ENCODE peak calls at places on chromosome 16, in five cellular contexts. U, E, F, S and V are unnamed samples.

GRCh38 chr16:46822270-46822669 is 8.7 kb downstream of the C16orf87 start:
- DNase-seq in U (no peak), E (peak), F (no peak), S (no peak), V (peak)

GRCh38 chr16:68005786-68006286 is 6.6 kb upstream of the DPEP2 start:
- DNase-seq in U (no peak), E (no peak), F (no peak), S (no peak), V (no peak)

GRCh38 chr16:77696149-77696548 is 26.2 kb upstream of the NUDT7 start:
- DNase-seq in U (no peak), E (no peak), F (peak), S (no peak), V (no peak)

GRCh38 chr16:85621698-85622433 is 8.7 kb downstream of the GSE1 start:
- DNase-seq in U (no peak), E (no peak), F (no peak), S (no peak), V (no peak)

GRCh38 chr16:3610698-3611144 is 685 bp downstream of the SLX4 start:
- DNase-seq in U (no peak), E (no peak), F (no peak), S (no peak), V (no peak)

GRCh38 chr16:11717811-11718210 is 24.8 kb downstream of the TXNDC11 start:
- DNase-seq in U (no peak), E (no peak), F (no peak), S (no peak), V (no peak)

GRCh38 chr16:74186589-74186988 is 110.0 kb upstream of the PSMD7 start:
- DNase-seq in U (no peak), E (peak), F (no peak), S (peak), V (no peak)

GRCh38 chr16:78522327-78522726 is 422.9 kb downstream of the WWOX start:
- DNase-seq in U (no peak), E (no peak), F (no peak), S (no peak), V (no peak)

GRCh38 chr16:63787014-63787413 is 1334.8 kb downstream of the CDH11 start:
- DNase-seq in U (no peak), E (no peak), F (no peak), S (no peak), V (no peak)

GRCh38 chr16:14050297-14051027 is 20.7 kb upstream of the MRTFB start:
- DNase-seq in U (peak), E (peak), F (no peak), S (no peak), V (no peak)

GRCh38 chr16:4656221-4656620 is 31.6 kb downstream of the MGRN1 start:
- DNase-seq in U (no peak), E (no peak), F (no peak), S (no peak), V (no peak)

GRCh38 chr16:4660454-4661007 is 32.8 kb upstream of the NUDT16L1 start:
- DNase-seq in U (no peak), E (peak), F (no peak), S (peak), V (no peak)

GRCh38 chr16:4656695-4657686 is 32.4 kb downstream of the MGRN1 start:
- DNase-seq in U (no peak), E (no peak), F (no peak), S (no peak), V (no peak)

GRCh38 chr16:4661661-4662060 is 31.7 kb upstream of the NUDT16L1 start:
- DNase-seq in U (no peak), E (no peak), F (no peak), S (no peak), V (no peak)

DNA sequence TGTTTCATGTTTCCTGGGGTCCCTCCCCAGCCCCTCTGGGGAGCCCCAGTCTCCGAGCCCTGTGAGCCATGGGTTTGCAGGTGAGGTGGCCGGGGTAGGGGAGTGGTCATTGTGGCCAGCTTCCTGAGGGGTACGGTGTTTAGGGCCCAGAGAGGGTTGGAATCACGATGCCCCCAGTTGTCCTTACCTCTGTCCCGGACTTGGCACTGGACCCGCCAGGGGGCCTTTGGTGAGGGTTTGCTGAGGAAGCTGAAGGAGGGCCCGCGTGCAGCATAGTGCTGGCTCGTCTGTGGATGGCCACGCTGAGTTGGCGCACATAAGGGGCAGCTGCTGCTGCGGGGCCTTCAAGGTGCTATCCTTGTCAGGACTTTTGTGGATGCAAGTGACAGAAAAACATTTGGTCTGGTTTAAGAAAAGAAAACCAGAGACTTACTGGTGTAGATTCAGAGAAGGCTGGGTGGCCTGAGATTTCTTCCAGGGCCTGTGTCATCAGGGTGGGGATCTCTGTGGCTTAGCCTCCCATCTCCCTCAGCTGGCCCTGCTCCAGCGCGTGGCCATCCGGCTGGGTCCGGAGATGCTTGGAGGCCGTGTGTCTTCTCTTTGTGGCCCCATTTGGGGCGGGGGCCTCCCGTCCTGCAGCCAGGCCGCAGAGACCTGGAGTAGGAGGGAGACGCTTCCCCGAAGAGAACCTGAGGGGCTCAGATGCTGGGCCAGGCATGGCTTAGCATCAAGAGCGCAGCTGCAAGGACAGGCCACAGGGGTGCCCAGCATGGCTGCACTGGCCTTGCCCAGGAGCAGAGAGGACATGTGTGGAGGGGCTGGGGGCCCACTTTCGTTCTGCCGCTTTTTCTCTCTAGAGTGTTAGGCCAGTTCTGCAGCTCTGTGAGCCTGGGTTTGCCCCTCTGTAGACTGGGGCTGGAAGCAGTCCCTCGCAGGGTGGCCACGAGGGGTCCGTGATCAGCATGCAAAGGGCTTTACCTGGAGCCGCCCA is 33.7 kb upstream of the NUDT16L1 start:
- DNase-seq in U (no peak), E (no peak), F (no peak), S (no peak), V (no peak)
- TF ChIP-seq RCOR1 in U (no peak), E (no peak), F (no peak), S (no peak), V (no peak)

DNA sequence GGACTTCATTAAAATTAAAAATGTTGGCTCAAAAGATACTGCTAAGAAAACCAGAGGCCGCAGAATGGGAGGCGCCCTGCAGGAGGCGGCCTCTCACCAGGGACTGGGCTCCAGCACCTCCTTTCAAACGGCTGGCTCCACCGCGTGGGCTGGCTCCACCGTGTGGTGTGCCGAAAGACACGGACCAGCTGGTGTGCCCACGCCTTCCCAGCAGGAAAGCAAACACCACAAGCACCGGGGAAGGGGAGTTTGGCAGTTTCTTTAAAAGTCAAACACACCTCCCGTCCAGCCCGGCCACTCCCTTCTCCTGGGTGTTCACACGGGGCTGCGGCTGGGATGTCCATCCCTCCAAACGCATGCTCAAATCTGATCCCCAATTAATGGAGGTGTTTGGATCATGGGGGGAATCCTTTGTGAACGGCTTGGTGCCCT is 13.9 kb downstream of the HAGH start:
- DNase-seq in U (peak), E (peak), F (peak), S (peak), V (no peak)
- TF ChIP-seq RCOR1 in U (no peak), E (no peak), F (no peak), S (no peak), V (no peak)

GRCh38 chr16:72101195-72101594 is 7.5 kb downstream of the DHX38 start:
- DNase-seq in U (no peak), E (no peak), F (no peak), S (no peak), V (no peak)

GRCh38 chr16:72098936-72099335 is 5.3 kb downstream of the DHX38 start:
- DNase-seq in U (no peak), E (no peak), F (no peak), S (no peak), V (no peak)

GRCh38 chr16:72094266-72094610 is 591 bp downstream of the DHX38 start:
- DNase-seq in U (no peak), E (no peak), F (peak), S (no peak), V (no peak)

GRCh38 chr16:72104905-72105304 is 11.3 kb downstream of the DHX38 start:
- DNase-seq in U (no peak), E (no peak), F (no peak), S (no peak), V (no peak)

DNA sequence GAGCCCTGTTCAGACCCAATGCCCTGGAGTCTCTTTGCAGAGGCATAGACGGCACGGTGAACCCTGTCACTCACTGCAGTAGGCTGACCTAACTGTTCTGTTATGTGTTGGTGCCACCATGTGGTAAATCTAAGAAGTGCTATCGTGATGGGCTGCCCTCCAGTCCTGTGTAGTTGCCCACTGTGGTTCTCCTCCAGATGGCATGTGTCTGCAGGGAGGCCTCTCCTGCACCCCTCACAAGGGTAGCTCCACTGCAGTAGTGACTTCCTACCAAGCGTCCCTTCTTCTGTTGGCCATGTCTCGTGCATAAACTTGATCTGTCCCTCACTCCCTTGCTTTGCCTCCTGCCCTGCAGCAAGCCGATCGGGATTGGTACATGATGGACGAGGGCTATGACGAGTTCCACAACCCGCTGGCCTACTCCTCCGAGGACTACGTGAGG is 5.8 kb downstream of the DHX38 start:
- DNase-seq in U (peak), E (peak), F (peak), S (peak), V (peak)
- TF ChIP-seq RCOR1 in U (no peak), E (no peak), F (no peak), S (no peak), V (no peak)

DNA sequence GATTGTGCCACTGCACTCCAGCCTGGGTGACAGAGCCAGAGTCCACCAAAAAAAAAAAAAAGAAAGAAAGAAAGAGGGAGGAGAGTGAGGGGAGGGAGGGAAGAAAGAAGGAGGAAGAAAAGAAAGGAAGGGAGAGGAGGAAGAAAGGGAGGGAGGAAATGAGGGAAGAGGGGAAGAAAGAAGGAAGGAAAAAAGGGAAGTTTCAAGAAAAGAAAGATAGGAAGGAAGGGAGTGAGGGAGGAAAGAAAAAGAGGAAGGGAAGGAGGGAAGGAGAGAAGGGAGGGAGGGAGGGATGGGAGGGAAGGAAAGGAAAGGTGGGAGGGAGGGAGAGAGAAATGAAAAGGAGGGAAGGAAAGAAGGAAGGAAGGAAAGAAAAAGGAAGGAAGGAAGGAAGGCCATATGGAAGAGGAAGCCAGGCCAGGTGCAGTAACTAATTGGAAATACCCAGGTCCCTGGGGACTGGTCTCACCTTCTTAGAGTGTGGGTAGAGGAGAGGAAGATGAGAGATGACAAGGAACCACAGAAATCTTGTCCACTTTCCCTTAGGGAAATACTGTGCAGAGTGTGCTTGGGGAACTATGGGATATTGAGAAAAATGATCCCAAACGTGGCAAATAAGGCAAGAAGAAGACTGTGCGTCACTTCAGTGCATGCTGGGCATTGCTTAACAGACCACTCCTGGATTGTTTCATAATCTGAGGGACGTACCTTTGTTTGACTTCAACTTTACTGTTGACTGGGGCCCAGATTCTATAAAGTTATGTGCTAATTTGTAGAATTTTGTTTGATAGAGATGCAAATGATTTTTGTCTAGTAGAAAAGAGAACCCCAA is 15.1 kb upstream of the CSNK2A2 start:
- DNase-seq in U (no peak), E (no peak), F (no peak), S (no peak), V (no peak)
- TF ChIP-seq RCOR1 in U (no peak), E (no peak), F (no peak), S (no peak), V (no peak)

GRCh38 chr16:2090819-2091721 is 43.3 kb downstream of the TSC2 start:
- DNase-seq in U (no peak), E (no peak), F (peak), S (peak), V (no peak)
- TF ChIP-seq RCOR1 in U (no peak), E (no peak), F (no peak), S (no peak), V (no peak)